ENCODE peak calls at places on chromosomes 5 and 9, in nine cellular contexts. Y is EL; Z is activated naive CD4-positive, alpha-beta T cell; A is HFF-Myc; Q is RPMI8226; D is mesenteric fat pad; I is activated T-helper 2 cell treated with anti-CD3 and anti-CD28 coated beads, Interferon-gamma antibody, Interleukin-2, Interleukin-4, amounts not matched to agents 10 μg/mL and 5 μg/mL and 100 μg/mL, durations not matched to agents 14 hours and 24 hours and 36 hours; V is SW 1271; G is iPS-NIHi11. F is an unnamed sample.

GRCh38 chr9:20243866-20244647 is 378.2 kb downstream of the MLLT3 start:
- DNase-seq in Y (no peak), Z (no peak), A (no peak), Q (no peak), D (no peak), I (no peak), V (no peak), G (no peak), F (no peak)

GRCh38 chr5:140015706-140016105 is 27.4 kb downstream of the NRG2 start:
- DNase-seq in Y (no peak), Z (no peak), A (no peak), Q (no peak), D (no peak), I (no peak), V (no peak), G (no peak), F (no peak)

GRCh38 chr5:15550502-15551115 is 50.6 kb downstream of the FBXL7 start:
- DNase-seq in Y (no peak), Z (no peak), A (no peak), Q (no peak), D (no peak), I (no peak), V (no peak), G (no peak), F (no peak)

GRCh38 chr5:35815089-35815936 is 41.4 kb upstream of the IL7R start:
- DNase-seq in Y (peak), Z (no peak), A (no peak), Q (peak), D (no peak), I (no peak), V (no peak), G (peak), F (peak)

GRCh38 chr9:120778758-120779157 is 14.5 kb downstream of the FBXW2 start:
- DNase-seq in Y (no peak), Z (no peak), A (no peak), Q (no peak), D (no peak), I (no peak), V (no peak), G (no peak), F (peak)

GRCh38 chr9:101209670-101210069 is 175.1 kb downstream of the BAAT start:
- DNase-seq in Y (no peak), Z (no peak), A (no peak), Q (no peak), D (no peak), I (no peak), V (no peak), G (no peak), F (no peak)

GRCh38 chr5:141524604-141525597 is 36.0 kb downstream of the PCDHGC5 start:
- DNase-seq in Y (peak), Z (peak), A (peak), Q (peak), D (no peak), I (peak), V (peak), G (peak), F (peak)

GRCh38 chr9:124399323-124399962 is 15.8 kb downstream of the PSMB7 start:
- DNase-seq in Y (peak), Z (no peak), A (no peak), Q (no peak), D (no peak), I (no peak), V (no peak), G (no peak), F (no peak)

GRCh38 chr9:87233916-87234455 is 263.7 kb upstream of the DAPK1 start:
- DNase-seq in Y (no peak), Z (no peak), A (no peak), Q (no peak), D (no peak), I (no peak), V (no peak), G (no peak), F (no peak)

GRCh38 chr5:40679998-40680681 is 425 bp downstream of the PTGER4 start:
- DNase-seq in Y (peak), Z (peak), A (no peak), Q (no peak), D (no peak), I (peak), V (no peak), G (peak), F (no peak)

GRCh38 chr5:173228639-173229380 is 6.2 kb downstream of the NKX2-5 start:
- DNase-seq in Y (no peak), Z (no peak), A (no peak), Q (no peak), D (peak), I (no peak), V (no peak), G (no peak), F (no peak)

F was measured in HuH-7.